ENCODE peak calls at places on chromosomes 4 and X, in seven cellular contexts. D is iris pigment epithelial cell, Y is heart left ventricle, I is DMS53, M is NCI-H748 treated with DMSO at 0.1 percent for 48 hours, R is Right ventricle myocardium inferior, L is globus pallidus. H is an unnamed sample.

GRCh38 chrX:12007881-12008280 is 130.4 kb upstream of the FRMPD4 start:
- DNase-seq in D (peak), Y (no peak), I (peak), M (no peak), R (no peak), L (no peak), H (peak)

GRCh38 chrX:41559235-41559634 is 112.1 kb downstream of the NYX start:
- DNase-seq in D (peak), Y (no peak), I (no peak), M (no peak), R (no peak), L (no peak), H (no peak)

GRCh38 chrX:140918398-140919043 is 83.9 kb upstream of the SPANXB1 start:
- DNase-seq in D (peak), Y (no peak), I (peak), M (peak), R (no peak), L (peak), H (no peak)

GRCh38 chrX:13747836-13748235 is 13.3 kb downstream of the OFD1 start:
- DNase-seq in D (peak), Y (no peak), I (peak), M (peak), R (no peak), L (no peak), H (peak)

GRCh38 chrX:13778916-13779315 is 38.0 kb downstream of the GPM6B start:
- DNase-seq in D (peak), Y (no peak), I (no peak), M (no peak), R (no peak), L (no peak), H (peak)

GRCh38 chr4:8212606-8213005 is 13.5 kb downstream of the SH3TC1 start:
- DNase-seq in D (no peak), Y (no peak), I (no peak), M (no peak), R (no peak), L (no peak), H (no peak)

GRCh38 chr4:144663852-144664488 is 18.0 kb downstream of the HHIP start:
- DNase-seq in D (no peak), Y (no peak), I (no peak), M (no peak), R (no peak), L (no peak), H (no peak)

GRCh38 chr4:3344104-3344503 is 51.3 kb downstream of the RGS12 start:
- DNase-seq in D (no peak), Y (no peak), I (no peak), M (no peak), R (no peak), L (no peak), H (no peak)

GRCh38 chr4:1822568-1823544 is 29.8 kb downstream of the FGFR3 start:
- DNase-seq in D (no peak), Y (no peak), I (no peak), M (no peak), R (no peak), L (no peak), H (no peak)

GRCh38 chrX:19956923-19957322 is 33.9 kb downstream of the BCLAF3 start:
- DNase-seq in D (no peak), Y (peak), I (no peak), M (no peak), R (peak), L (no peak), H (no peak)

GRCh38 chr4:83785906-83786305 is 250.0 kb downstream of the GPAT3 start:
- DNase-seq in D (no peak), Y (no peak), I (no peak), M (no peak), R (no peak), L (no peak), H (no peak)

GRCh38 chrX:13646154-13646549 is 6.8 kb upstream of the TCEANC start:
- DNase-seq in D (peak), Y (peak), I (peak), M (peak), R (peak), L (peak), H (peak)

GRCh38 chr4:76762136-76763130 is 135.5 kb downstream of the SOWAHB start:
- DNase-seq in D (no peak), Y (no peak), I (no peak), M (no peak), R (no peak), L (no peak), H (no peak)

GRCh38 chr4:133594246-133595207 is 445.4 kb downstream of the PCDH10 start:
- DNase-seq in D (peak), Y (no peak), I (no peak), M (no peak), R (no peak), L (no peak), H (peak)

GRCh38 chr4:102734591-102735385 is 26.0 kb downstream of the MANBA start:
- DNase-seq in D (peak), Y (no peak), I (peak), M (no peak), R (no peak), L (no peak), H (no peak)

GRCh38 chrX:154013614-154014360 is 5.9 kb downstream of the IRAK1 start:
- DNase-seq in D (no peak), Y (no peak), I (peak), M (peak), R (no peak), L (peak), H (peak)

GRCh38 chr4:129751646-129752045 is 655.7 kb downstream of the C4orf33 start:
- DNase-seq in D (no peak), Y (no peak), I (no peak), M (no peak), R (no peak), L (no peak), H (no peak)

GRCh38 chr4:103091601-103092223 is 7.9 kb downstream of the BDH2 start:
- DNase-seq in D (peak), Y (no peak), I (peak), M (peak), R (no peak), L (peak), H (peak)

GRCh38 chr4:7434766-7435150 is at the start of gene PSAPL1:
- DNase-seq in D (peak), Y (peak), I (peak), M (no peak), R (no peak), L (no peak), H (peak)

GRCh38 chr4:182968917-182969650 is 51.9 kb upstream of the DCTD start:
- DNase-seq in D (no peak), Y (no peak), I (peak), M (no peak), R (no peak), L (no peak), H (no peak)

GRCh38 chr4:151797131-151797530 is 36.3 kb upstream of the GATB start:
- DNase-seq in D (no peak), Y (no peak), I (no peak), M (no peak), R (no peak), L (no peak), H (no peak)

GRCh38 chr4:25101836-25102235 is 58.4 kb downstream of the SEPSECS start:
- DNase-seq in D (no peak), Y (no peak), I (peak), M (no peak), R (no peak), L (no peak), H (no peak)

GRCh38 chr4:2862528-2862927 is 18.9 kb downstream of the ADD1 start:
- DNase-seq in D (no peak), Y (no peak), I (peak), M (no peak), R (no peak), L (no peak), H (peak)

H was measured in HTR-8/SVneo.